ENCODE peak calls at places on chromosome 14, in five cellular contexts. T is IMR-90, U is K562, P is GM12878, X is HepG2. L is an unnamed sample.
A peak's percentile ranks its signal among the peaks of the same experiment; 100 is the strongest.

GRCh38 chr14:93029911-93030555 is 85.7 kb downstream of the ITPK1 start:
- DNase-seq in T (peak; percentile 31), U (no peak), P (no peak), X (no peak), L (no peak)

GRCh38 chr14:59020382-59020781 is 168.1 kb upstream of the DAAM1 start:
- DNase-seq in T (peak; percentile 46), U (no peak), P (no peak), X (no peak), L (peak; percentile 8)

GRCh38 chr14:84250863-84251262 is 1279.1 kb upstream of the FLRT2 start:
- DNase-seq in T (no peak), U (no peak), P (no peak), X (no peak), L (no peak)

GRCh38 chr14:94388027-94388895 is at the start of gene SERPINA1:
- DNase-seq in T (peak; percentile 44), U (no peak), P (no peak), X (peak; percentile 96), L (no peak)

GRCh38 chr14:30389134-30389900 is 169.6 kb upstream of the G2E3 start:
- DNase-seq in T (no peak), U (no peak), P (no peak), X (no peak), L (no peak)

GRCh38 chr14:90061849-90062794 is at the start of gene KCNK13:
- DNase-seq in T (no peak), U (no peak), P (no peak), X (no peak), L (peak; percentile 74)

GRCh38 chr14:91216731-91217226 is 27.7 kb downstream of the GPR68 start:
- DNase-seq in T (no peak), U (no peak), P (no peak), X (no peak), L (no peak)

GRCh38 chr14:56846970-56847928 is 37.0 kb upstream of the OTX2 start:
- DNase-seq in T (no peak), U (no peak), P (no peak), X (no peak), L (no peak)

GRCh38 chr14:101907619-101908018 is 56.8 kb upstream of the DYNC1H1 start:
- DNase-seq in T (no peak), U (no peak), P (no peak), X (no peak), L (no peak)

GRCh38 chr14:30748343-30748742 is 126.0 kb upstream of the COCH start:
- DNase-seq in T (no peak), U (no peak), P (no peak), X (no peak), L (no peak)

GRCh38 chr14:45434221-45434620 is 181.2 kb upstream of the MIS18BP1 start:
- DNase-seq in T (no peak), U (no peak), P (no peak), X (no peak), L (no peak)

GRCh38 chr14:38208825-38209562 is 1.3 kb downstream of the SSTR1 start:
- DNase-seq in T (peak; percentile 74), U (no peak), P (no peak), X (peak; percentile 33), L (no peak)

GRCh38 chr14:39071096-39071495 is 31.9 kb downstream of the SEC23A start:
- DNase-seq in T (no peak), U (no peak), P (no peak), X (no peak), L (no peak)

GRCh38 chr14:91872011-91872476 is 4.7 kb upstream of the TC2N start:
- DNase-seq in T (no peak), U (no peak), P (peak; percentile 64), X (peak; percentile 8), L (no peak)

GRCh38 chr14:57871487-57872080 is 5.7 kb upstream of the SLC35F4 start:
- DNase-seq in T (peak; percentile 28), U (peak; percentile 27), P (peak; percentile 2), X (peak; percentile 26), L (peak; percentile 28)
- TF ChIP-seq MXI1 in T (no peak), U (no peak), P (no peak), X (no peak), L (no peak)

GRCh38 chr14:76591270-76591669 is 170.0 kb upstream of the VASH1 start:
- DNase-seq in T (no peak), U (no peak), P (no peak), X (no peak), L (no peak)
- TF ChIP-seq MXI1 in T (no peak), U (no peak), P (no peak), X (no peak), L (no peak)

GRCh38 chr14:100060766-100061165 is 4.5 kb upstream of the EVL start:
- DNase-seq in T (no peak), U (no peak), P (no peak), X (no peak), L (no peak)

GRCh38 chr14:100062602-100063001 is 2.6 kb upstream of the EVL start:
- DNase-seq in T (no peak), U (no peak), P (no peak), X (no peak), L (no peak)

GRCh38 chr14:100065161-100065871 is at the start of gene EVL:
- DNase-seq in T (no peak), U (no peak), P (peak; percentile 81), X (no peak), L (no peak)

GRCh38 chr14:100065942-100066574 is 836 bp downstream of the EVL start:
- DNase-seq in T (no peak), U (no peak), P (peak; percentile 94), X (no peak), L (no peak)

GRCh38 chr14:100063314-100063941 is 1.8 kb upstream of the EVL start:
- DNase-seq in T (no peak), U (no peak), P (no peak), X (no peak), L (no peak)
- TF ChIP-seq MXI1 in T (no peak), U (no peak), P (no peak), X (no peak), L (no peak)

DNA sequence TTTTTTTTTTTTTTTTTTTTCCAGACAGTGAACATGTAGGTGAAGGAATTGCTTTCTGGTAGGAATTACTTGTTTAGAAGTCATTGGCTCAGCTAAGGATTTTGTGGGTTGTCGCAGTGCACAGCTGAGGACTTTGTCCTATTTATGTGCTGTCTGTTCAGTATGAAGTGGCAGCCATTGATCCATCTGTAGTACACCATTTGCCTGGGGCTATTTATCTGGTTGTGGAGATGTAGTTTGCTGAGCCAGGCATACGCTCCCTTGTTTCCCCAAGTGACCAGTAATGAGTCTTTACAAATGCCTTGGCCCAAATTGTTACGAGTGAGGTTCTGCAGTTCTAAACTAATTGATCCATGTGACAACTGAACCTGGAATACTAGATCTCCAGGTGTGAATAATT is 140.1 kb downstream of the NRXN3 start:
- DNase-seq in T (no peak), U (no peak), P (no peak), X (no peak), L (no peak)
- TF ChIP-seq MXI1 in T (no peak), U (no peak), P (no peak), X (no peak), L (no peak)

DNA sequence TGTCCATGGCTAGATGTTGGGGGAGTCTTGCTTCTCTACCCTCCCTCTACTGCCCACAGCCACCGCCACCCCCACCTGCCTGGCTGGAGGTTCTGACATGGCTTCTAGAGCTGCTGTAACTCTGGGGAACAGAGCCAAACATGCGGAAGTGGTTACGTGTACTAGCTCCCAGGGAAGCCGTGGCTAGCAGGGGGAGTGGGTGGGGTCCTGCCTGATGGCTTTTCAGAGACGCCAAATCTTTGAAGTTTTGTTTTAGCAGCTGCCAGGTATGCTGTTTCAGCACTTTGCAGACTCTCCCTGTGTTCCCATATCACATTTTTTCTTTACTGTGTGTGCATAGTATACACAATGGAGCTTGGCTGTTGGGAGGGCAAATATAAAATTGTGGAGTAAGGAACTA is 150.3 kb downstream of the TGFB3 start:
- DNase-seq in T (peak; percentile 76), U (peak; percentile 72), P (no peak), X (peak; percentile 27), L (no peak)
- TF ChIP-seq MXI1 in T (no peak), U (no peak), P (no peak), X (no peak), L (no peak)

GRCh38 chr14:96066976-96067375 is 27.8 kb downstream of the C14orf132 start:
- DNase-seq in T (no peak), U (no peak), P (no peak), X (no peak), L (no peak)

GRCh38 chr14:96062010-96062409 is 22.8 kb downstream of the C14orf132 start:
- DNase-seq in T (no peak), U (no peak), P (no peak), X (no peak), L (no peak)

GRCh38 chr14:96065661-96066459 is 26.7 kb downstream of the C14orf132 start:
- DNase-seq in T (no peak), U (no peak), P (no peak), X (no peak), L (peak; percentile 78)

GRCh38 chr14:96062506-96062905 is 23.3 kb downstream of the C14orf132 start:
- DNase-seq in T (no peak), U (no peak), P (no peak), X (no peak), L (no peak)

GRCh38 chr14:96064866-96065265 is 25.7 kb downstream of the C14orf132 start:
- DNase-seq in T (no peak), U (no peak), P (no peak), X (no peak), L (no peak)
- TF ChIP-seq MXI1 in T (no peak), U (no peak), P (no peak), X (no peak), L (no peak)

DNA sequence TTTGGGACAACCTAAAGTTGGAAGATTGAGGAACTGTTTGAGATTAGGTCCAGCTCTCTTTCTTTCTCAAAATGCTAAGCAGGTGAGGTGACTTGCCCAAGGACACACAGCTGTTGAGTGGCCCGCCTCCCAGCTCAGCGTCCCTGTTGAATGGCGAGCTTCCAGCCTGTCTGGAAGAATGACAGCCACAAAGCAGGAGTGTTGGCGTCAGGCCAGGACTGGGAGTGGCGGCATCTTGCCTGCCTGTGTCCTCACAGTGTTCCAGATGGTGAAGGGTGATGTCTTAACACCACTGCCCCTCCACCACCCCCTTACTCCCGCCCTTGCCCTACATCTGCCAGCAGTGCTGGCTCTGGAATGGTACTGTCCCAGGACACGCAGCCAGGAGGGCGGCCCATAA is 4.4 kb upstream of the CEBPE start:
- DNase-seq in T (no peak), U (peak; percentile 57), P (no peak), X (no peak), L (peak; percentile 57)
- TF ChIP-seq MXI1 in T (no peak), U (no peak), P (no peak), X (no peak), L (no peak)

DNA sequence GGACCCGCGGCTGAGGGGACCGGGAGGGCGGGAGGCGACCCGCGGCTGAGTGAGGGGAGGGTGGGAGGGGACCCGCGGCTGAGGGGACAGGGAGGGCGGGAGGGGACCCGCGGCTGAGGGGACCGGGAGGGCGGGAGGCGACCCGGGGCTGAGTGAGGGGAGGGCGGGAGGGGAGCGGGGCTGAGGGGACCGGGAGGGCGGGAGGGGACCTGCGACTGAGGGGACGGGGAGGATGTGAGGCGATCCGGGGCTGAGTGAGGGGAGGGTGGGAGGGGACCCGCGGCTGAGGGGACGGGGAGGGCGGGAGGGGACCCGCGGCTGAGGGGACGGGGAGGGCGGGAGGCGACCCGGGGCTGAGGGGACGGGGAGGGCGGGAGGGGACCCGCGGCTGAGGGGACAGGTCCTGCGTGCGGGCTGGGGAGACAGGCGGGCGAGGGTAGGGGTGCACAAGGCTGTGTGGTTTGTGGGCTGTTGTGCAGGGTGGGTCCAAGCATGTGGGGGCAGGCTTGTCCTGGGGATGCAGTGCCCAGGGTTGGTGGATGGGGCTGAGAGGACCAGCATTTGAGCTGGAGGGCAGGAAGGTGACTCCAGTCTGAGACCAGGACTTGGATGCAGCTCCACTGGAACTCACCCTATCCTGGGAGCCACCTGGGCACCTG is 9.2 kb downstream of the PLD4 start:
- DNase-seq in T (no peak), U (no peak), P (no peak), X (no peak), L (peak; percentile 71)
- TF ChIP-seq MXI1 in T (no peak), U (no peak), P (no peak), X (no peak), L (no peak)

L was measured in SK-N-SH.